ENCODE peak calls at places on chromosomes 12 and 14, in four cellular contexts. I, S, D and R are unnamed samples.

GRCh38 chr12:86050010-86050409 is 175.9 kb downstream of the NTS start:
- DNase-seq in I (no peak), S (no peak), D (no peak), R (no peak)

GRCh38 chr12:58847876-58848600 is 72.3 kb downstream of the LRIG3 start:
- DNase-seq in I (no peak), S (no peak), D (no peak), R (no peak)

GRCh38 chr12:122888232-122888752 is 7.6 kb downstream of the VPS37B start:
- DNase-seq in I (peak; percentile 74), S (peak; percentile 82), D (no peak), R (no peak)

GRCh38 chr12:103665971-103666370 is 78.9 kb downstream of the STAB2 start:
- DNase-seq in I (no peak), S (no peak), D (no peak), R (no peak)

GRCh38 chr12:62738611-62739010 is 196.3 kb downstream of the PPM1H start:
- DNase-seq in I (no peak), S (no peak), D (no peak), R (no peak)

GRCh38 chr12:20492251-20492728 is 124.0 kb downstream of the PDE3A start:
- DNase-seq in I (peak; percentile 21), S (no peak), D (no peak), R (no peak)

GRCh38 chr12:31834158-31834557 is 105.3 kb upstream of the AMN1 start:
- DNase-seq in I (no peak), S (no peak), D (no peak), R (no peak)

GRCh38 chr14:35122696-35123387 is 490 bp downstream of the PRORP start:
- DNase-seq in I (peak; percentile 55), S (no peak), D (no peak), R (no peak)

GRCh38 chr14:68788275-68789001 is 4.4 kb downstream of the ZFP36L1 start:
- DNase-seq in I (no peak), S (no peak), D (no peak), R (no peak)

GRCh38 chr14:100535287-100536131 is 51.7 kb downstream of the BEGAIN start:
- DNase-seq in I (no peak), S (no peak), D (no peak), R (no peak)

GRCh38 chr12:101127521-101128219 is 82.4 kb downstream of the SLC5A8 start:
- DNase-seq in I (no peak), S (no peak), D (no peak), R (no peak)

GRCh38 chr12:64059685-64060084 is 162.4 kb downstream of the KICS2 start:
- DNase-seq in I (no peak), S (no peak), D (no peak), R (no peak)

GRCh38 chr12:14803830-14804160 is 325 bp downstream of the C12orf60 start:
- DNase-seq in I (peak; percentile 8), S (no peak), D (no peak), R (no peak)

GRCh38 chr14:52058346-52058745 is 10.5 kb downstream of the NID2 start:
- DNase-seq in I (no peak), S (no peak), D (no peak), R (no peak)

GRCh38 chr14:22313172-22313801 is 275.7 kb downstream of the DAD1 start:
- DNase-seq in I (no peak), S (no peak), D (no peak), R (no peak)

GRCh38 chr12:48817957-48818830 is at the start of gene CACNB3:
- DNase-seq in I (peak; percentile 70), S (peak; percentile 80), D (peak; percentile 68), R (peak; percentile 59)

GRCh38 chr12:94525951-94526350 is 66.3 kb upstream of the CEP83 start:
- DNase-seq in I (no peak), S (no peak), D (no peak), R (no peak)

GRCh38 chr12:116133609-116134214 is 143.8 kb downstream of the MED13L start:
- DNase-seq in I (no peak), S (no peak), D (no peak), R (no peak)

GRCh38 chr14:100440758-100441203 is 117.6 kb downstream of the SLC25A47 start:
- DNase-seq in I (no peak), S (no peak), D (no peak), R (no peak)

GRCh38 chr12:18859400-18859799 is 121.5 kb downstream of the CAPZA3 start:
- DNase-seq in I (no peak), S (no peak), D (no peak), R (no peak)

GRCh38 chr12:18864900-18865561 is 127.1 kb downstream of the CAPZA3 start:
- DNase-seq in I (no peak), S (no peak), D (no peak), R (no peak)

GRCh38 chr12:18863769-18864500 is 126.0 kb downstream of the CAPZA3 start:
- DNase-seq in I (no peak), S (no peak), D (no peak), R (no peak)

GRCh38 chr12:18857656-18858055 is 119.7 kb downstream of the CAPZA3 start:
- DNase-seq in I (no peak), S (no peak), D (no peak), R (no peak)

GRCh38 chr12:18861287-18861858 is 123.5 kb downstream of the CAPZA3 start:
- DNase-seq in I (no peak), S (no peak), D (no peak), R (no peak)
- TF ChIP-seq CTCF in I (peak; percentile 45), S (peak; percentile 42), D (peak; percentile 81), R (peak; percentile 40)

DNA sequence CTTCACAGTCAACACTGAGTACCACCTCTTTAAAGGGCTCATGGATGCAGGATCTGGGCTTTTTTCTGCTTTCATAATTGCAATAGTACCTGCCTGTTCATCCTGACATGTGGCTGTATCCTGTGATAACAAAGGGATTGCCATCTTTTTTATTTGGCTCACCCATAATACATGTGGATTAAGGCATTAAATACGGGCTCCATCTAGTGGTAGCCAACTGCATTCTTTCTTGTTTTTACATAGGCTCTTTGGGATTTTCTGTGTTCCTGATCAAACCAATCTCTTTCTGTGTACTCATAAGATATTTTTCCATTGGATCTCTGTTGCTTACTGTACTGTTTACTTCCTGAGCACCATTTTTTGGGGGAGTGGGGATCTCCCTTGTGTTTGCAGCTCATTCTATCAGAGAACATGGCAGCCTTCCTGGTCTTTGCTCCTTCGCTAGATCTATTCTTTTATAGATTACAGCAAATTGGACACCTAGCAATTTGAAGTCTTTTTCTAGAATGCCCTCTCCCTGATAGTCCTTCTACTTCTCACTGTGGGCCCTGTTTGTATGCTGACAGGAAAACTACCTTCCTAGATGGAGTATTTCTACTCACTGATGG is 723.4 kb upstream of the MDGA2 start:
- DNase-seq in I (peak; percentile 3), S (no peak), D (peak; percentile 13), R (no peak)
- TF ChIP-seq CTCF in I (peak; percentile 46), S (peak; percentile 14), D (peak; percentile 82), R (no peak)

GRCh38 chr14:39576258-39576657 is 144.0 kb upstream of the FBXO33 start:
- DNase-seq in I (no peak), S (no peak), D (no peak), R (no peak)
- TF ChIP-seq CTCF in I (no peak), S (no peak), D (no peak), R (no peak)

GRCh38 chr12:112855375-112855774 is 51.4 kb upstream of the OAS1 start:
- DNase-seq in I (peak; percentile 78), S (no peak), D (no peak), R (no peak)
- TF ChIP-seq CTCF in I (peak; percentile 45), S (no peak), D (peak; percentile 46), R (no peak)

GRCh38 chr14:75015496-75015895 is 12.8 kb downstream of the EIF2B2 start:
- DNase-seq in I (no peak), S (no peak), D (no peak), R (no peak)

GRCh38 chr14:75013290-75013689 is 10.6 kb downstream of the EIF2B2 start:
- DNase-seq in I (no peak), S (no peak), D (no peak), R (no peak)

GRCh38 chr14:75018684-75019083 is 16.0 kb downstream of the EIF2B2 start:
- DNase-seq in I (no peak), S (no peak), D (no peak), R (no peak)

GRCh38 chr14:75011356-75012097 is 8.8 kb downstream of the EIF2B2 start:
- DNase-seq in I (no peak), S (no peak), D (no peak), R (no peak)

GRCh38 chr14:75016815-75017214 is 14.1 kb downstream of the EIF2B2 start:
- DNase-seq in I (no peak), S (no peak), D (no peak), R (no peak)
- TF ChIP-seq CTCF in I (no peak), S (no peak), D (no peak), R (no peak)

GRCh38 chr12:54022960-54023884 is 5.0 kb upstream of the HOXC6 start:
- DNase-seq in I (no peak), S (no peak), D (no peak), R (no peak)

GRCh38 chr12:54019924-54020586 is 8.2 kb upstream of the HOXC6 start:
- DNase-seq in I (no peak), S (no peak), D (no peak), R (no peak)

GRCh38 chr12:54020587-54020969 is 7.7 kb upstream of the HOXC6 start:
- DNase-seq in I (no peak), S (no peak), D (no peak), R (no peak)

GRCh38 chr12:54021006-54021405 is 7.2 kb upstream of the HOXC6 start:
- DNase-seq in I (no peak), S (no peak), D (no peak), R (no peak)

GRCh38 chr12:54021432-54022013 is 6.7 kb upstream of the HOXC6 start:
- DNase-seq in I (no peak), S (no peak), D (no peak), R (no peak)
- TF ChIP-seq CTCF in I (no peak), S (no peak), D (no peak), R (no peak)

GRCh38 chr12:17591113-17591512 is 498.9 kb downstream of the RERGL start:
- DNase-seq in I (no peak), S (no peak), D (no peak), R (no peak)

GRCh38 chr12:17593715-17594406 is 496.1 kb downstream of the RERGL start:
- DNase-seq in I (no peak), S (no peak), D (no peak), R (no peak)

GRCh38 chr12:17592472-17592871 is 497.5 kb downstream of the RERGL start:
- DNase-seq in I (no peak), S (no peak), D (no peak), R (no peak)

DNA sequence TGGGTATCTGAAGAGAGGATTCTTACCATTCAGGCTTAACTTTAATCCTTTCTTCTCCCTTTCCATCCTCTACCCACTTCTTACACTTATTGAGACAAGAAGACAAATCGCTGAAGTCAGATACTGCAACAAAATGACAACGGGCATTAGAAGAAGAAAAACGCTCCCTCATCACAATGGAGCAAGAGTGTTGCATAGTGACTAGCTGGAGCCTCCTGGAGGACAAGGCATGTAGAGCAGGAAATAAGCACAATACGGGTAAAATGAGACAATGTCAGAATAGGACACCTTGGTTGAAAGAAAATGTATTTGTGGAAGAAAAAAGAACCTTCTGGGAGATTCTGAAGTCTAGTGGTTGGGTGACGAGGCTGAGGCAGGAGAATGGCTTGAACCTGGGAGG is 501.0 kb downstream of the RERGL start:
- DNase-seq in I (peak; percentile 16), S (no peak), D (peak; percentile 22), R (no peak)
- TF ChIP-seq CTCF in I (peak; percentile 71), S (no peak), D (peak; percentile 86), R (no peak)

DNA sequence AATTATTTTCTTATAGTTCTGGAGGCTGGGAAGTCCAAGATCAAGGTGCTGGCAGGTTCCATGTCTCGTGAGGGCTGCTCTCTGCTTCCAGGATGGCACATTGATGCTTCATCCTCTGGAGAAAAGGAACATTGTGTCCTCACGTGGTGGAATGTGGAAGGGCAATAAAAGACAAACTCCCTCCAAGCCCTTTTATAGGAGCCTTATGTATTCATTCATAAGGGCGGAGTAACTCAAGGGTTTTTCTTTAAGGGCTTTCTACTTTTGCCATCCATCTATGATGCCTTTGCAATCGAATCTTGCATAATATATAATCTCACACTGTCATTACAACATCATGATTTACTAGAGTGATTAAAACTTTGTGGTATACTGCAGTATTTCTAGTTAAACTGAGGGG is 132.7 kb upstream of the DDHD1 start:
- DNase-seq in I (no peak), S (no peak), D (no peak), R (no peak)
- TF ChIP-seq CTCF in I (no peak), S (no peak), D (no peak), R (no peak)